ENCODE peak calls at places on chromosomes 5 and 9, in five cellular contexts. One of them, this sample, is unnamed.
A peak's percentile ranks its signal among the peaks of the same experiment; 100 is the strongest.

GRCh38 chr5:108409781-108410180 is 27.9 kb upstream of the FBXL17 start:
- DNase-seq in sigmoid colon: no peak
- DNase-seq in upper lobe of right lung: no peak
- DNase-seq in substantia nigra: no peak
- DNase-seq in right cardiac atrium: no peak
- DNase-seq in this sample: no peak

GRCh38 chr5:150148408-150148927 is 7.2 kb downstream of the PDGFRB start:
- DNase-seq in sigmoid colon: no peak
- DNase-seq in upper lobe of right lung: no peak
- DNase-seq in substantia nigra: peak; percentile 47
- DNase-seq in right cardiac atrium: no peak
- DNase-seq in this sample: no peak

GRCh38 chr9:87567566-87567965 is 69.9 kb downstream of the DAPK1 start:
- DNase-seq in sigmoid colon: no peak
- DNase-seq in upper lobe of right lung: no peak
- DNase-seq in substantia nigra: peak; percentile 2
- DNase-seq in right cardiac atrium: peak; percentile 68
- DNase-seq in this sample: no peak

GRCh38 chr5:15601274-15601673 is 101.3 kb downstream of the FBXL7 start:
- DNase-seq in sigmoid colon: no peak
- DNase-seq in upper lobe of right lung: no peak
- DNase-seq in substantia nigra: no peak
- DNase-seq in right cardiac atrium: no peak
- DNase-seq in this sample: no peak

GRCh38 chr5:7668627-7669026 is 182.3 kb downstream of the CFAP90 start:
- DNase-seq in sigmoid colon: no peak
- DNase-seq in upper lobe of right lung: no peak
- DNase-seq in substantia nigra: no peak
- DNase-seq in right cardiac atrium: no peak
- DNase-seq in this sample: no peak

GRCh38 chr9:71783120-71783523 is 14.8 kb upstream of the CEMIP2 start:
- DNase-seq in sigmoid colon: no peak
- DNase-seq in upper lobe of right lung: peak; percentile 69
- DNase-seq in substantia nigra: peak; percentile 24
- DNase-seq in right cardiac atrium: peak; percentile 55
- DNase-seq in this sample: peak; percentile 79

GRCh38 chr5:4862500-4862899 is 277.6 kb upstream of the ADAMTS16 start:
- DNase-seq in sigmoid colon: no peak
- DNase-seq in upper lobe of right lung: no peak
- DNase-seq in substantia nigra: no peak
- DNase-seq in right cardiac atrium: no peak
- DNase-seq in this sample: no peak

GRCh38 chr9:91001146-91001611 is 199.6 kb downstream of the SYK start:
- DNase-seq in sigmoid colon: no peak
- DNase-seq in upper lobe of right lung: no peak
- DNase-seq in substantia nigra: peak; percentile 53
- DNase-seq in right cardiac atrium: no peak
- DNase-seq in this sample: peak; percentile 98

GRCh38 chr9:92638621-92639101 is 31.3 kb downstream of the IPPK start:
- DNase-seq in sigmoid colon: peak; percentile 60
- DNase-seq in upper lobe of right lung: no peak
- DNase-seq in substantia nigra: no peak
- DNase-seq in right cardiac atrium: no peak
- DNase-seq in this sample: no peak

GRCh38 chr9:132858756-132859155 is 19.3 kb downstream of the AK8 start:
- DNase-seq in sigmoid colon: peak; percentile 74
- DNase-seq in upper lobe of right lung: no peak
- DNase-seq in substantia nigra: peak; percentile 15
- DNase-seq in right cardiac atrium: no peak
- DNase-seq in this sample: no peak

GRCh38 chr5:53151713-53152458 is 42.3 kb upstream of the MOCS2 start:
- DNase-seq in sigmoid colon: no peak
- DNase-seq in upper lobe of right lung: no peak
- DNase-seq in substantia nigra: peak; percentile 1
- DNase-seq in right cardiac atrium: peak; percentile 44
- DNase-seq in this sample: peak; percentile 6

GRCh38 chr5:125160787-125161502 is 414.5 kb upstream of the ZNF608 start:
- DNase-seq in sigmoid colon: no peak
- DNase-seq in upper lobe of right lung: no peak
- DNase-seq in substantia nigra: no peak
- DNase-seq in right cardiac atrium: peak; percentile 39
- DNase-seq in this sample: no peak

GRCh38 chr5:158589939-158590338 is 509.8 kb downstream of the EBF1 start:
- DNase-seq in sigmoid colon: no peak
- DNase-seq in upper lobe of right lung: no peak
- DNase-seq in substantia nigra: no peak
- DNase-seq in right cardiac atrium: no peak
- DNase-seq in this sample: no peak

GRCh38 chr9:90546200-90546599 is 96.4 kb downstream of the DIRAS2 start:
- DNase-seq in sigmoid colon: no peak
- DNase-seq in upper lobe of right lung: no peak
- DNase-seq in substantia nigra: peak; percentile 65
- DNase-seq in right cardiac atrium: no peak
- DNase-seq in this sample: peak; percentile 44

GRCh38 chr5:126513703-126514102 is 81.3 kb downstream of the ALDH7A1 start:
- DNase-seq in sigmoid colon: no peak
- DNase-seq in upper lobe of right lung: no peak
- DNase-seq in substantia nigra: no peak
- DNase-seq in right cardiac atrium: no peak
- DNase-seq in this sample: no peak

GRCh38 chr5:73213566-73213998 is 40.6 kb downstream of the TMEM174 start:
- DNase-seq in sigmoid colon: no peak
- DNase-seq in upper lobe of right lung: no peak
- DNase-seq in substantia nigra: no peak
- DNase-seq in right cardiac atrium: no peak
- DNase-seq in this sample: no peak

GRCh38 chr5:10478436-10478835 is 36.8 kb downstream of the ROPN1L start:
- DNase-seq in sigmoid colon: no peak
- DNase-seq in upper lobe of right lung: no peak
- DNase-seq in substantia nigra: no peak
- DNase-seq in right cardiac atrium: peak; percentile 30
- DNase-seq in this sample: no peak

GRCh38 chr5:66324357-66324756 is 180.3 kb downstream of the SREK1 start:
- DNase-seq in sigmoid colon: no peak
- DNase-seq in upper lobe of right lung: no peak
- DNase-seq in substantia nigra: peak; percentile 5
- DNase-seq in right cardiac atrium: peak; percentile 64
- DNase-seq in this sample: no peak

GRCh38 chr5:145979270-145980223 is 43.2 kb downstream of the SH3RF2 start:
- DNase-seq in sigmoid colon: no peak
- DNase-seq in upper lobe of right lung: no peak
- DNase-seq in substantia nigra: no peak
- DNase-seq in right cardiac atrium: no peak
- DNase-seq in this sample: no peak

GRCh38 chr9:121990600-121991304 is 102.4 kb downstream of the TTLL11 start:
- DNase-seq in sigmoid colon: no peak
- DNase-seq in upper lobe of right lung: no peak
- DNase-seq in substantia nigra: no peak
- DNase-seq in right cardiac atrium: no peak
- DNase-seq in this sample: no peak

GRCh38 chr9:76027426-76027825 is 137.0 kb downstream of the PCSK5 start:
- DNase-seq in sigmoid colon: no peak
- DNase-seq in upper lobe of right lung: no peak
- DNase-seq in substantia nigra: no peak
- DNase-seq in right cardiac atrium: no peak
- DNase-seq in this sample: no peak

GRCh38 chr5:123807177-123807900 is 295.4 kb downstream of the CSNK1G3 start:
- DNase-seq in sigmoid colon: no peak
- DNase-seq in upper lobe of right lung: no peak
- DNase-seq in substantia nigra: no peak
- DNase-seq in right cardiac atrium: peak; percentile 30
- DNase-seq in this sample: no peak

GRCh38 chr5:151619812-151620462 is 28.8 kb upstream of the FAT2 start:
- DNase-seq in sigmoid colon: no peak
- DNase-seq in upper lobe of right lung: no peak
- DNase-seq in substantia nigra: no peak
- DNase-seq in right cardiac atrium: no peak
- DNase-seq in this sample: peak; percentile 93
- H3K27ac ChIP-seq in sigmoid colon: no peak overlapping the region
- H3K27ac ChIP-seq in upper lobe of right lung: no peak overlapping the region
- H3K27ac ChIP-seq in substantia nigra: no peak overlapping the region
- H3K27ac ChIP-seq in right cardiac atrium: no peak overlapping the region
- H3K27ac ChIP-seq in this sample: peak overlapping the region; percentile 87

GRCh38 chr9:95437559-95437958 is 79.2 kb downstream of the PTCH1 start:
- DNase-seq in sigmoid colon: no peak
- DNase-seq in upper lobe of right lung: no peak
- DNase-seq in substantia nigra: no peak
- DNase-seq in right cardiac atrium: no peak
- DNase-seq in this sample: no peak

GRCh38 chr9:95438958-95439357 is 77.8 kb downstream of the PTCH1 start:
- DNase-seq in sigmoid colon: no peak
- DNase-seq in upper lobe of right lung: no peak
- DNase-seq in substantia nigra: no peak
- DNase-seq in right cardiac atrium: no peak
- DNase-seq in this sample: no peak

GRCh38 chr9:95443301-95443700 is 73.5 kb downstream of the PTCH1 start:
- DNase-seq in sigmoid colon: no peak
- DNase-seq in upper lobe of right lung: no peak
- DNase-seq in substantia nigra: no peak
- DNase-seq in right cardiac atrium: no peak
- DNase-seq in this sample: no peak

GRCh38 chr9:95441081-95441480 is 75.7 kb downstream of the PTCH1 start:
- DNase-seq in sigmoid colon: no peak
- DNase-seq in upper lobe of right lung: no peak
- DNase-seq in substantia nigra: no peak
- DNase-seq in right cardiac atrium: no peak
- DNase-seq in this sample: no peak

GRCh38 chr9:95440447-95440846 is 76.3 kb downstream of the PTCH1 start:
- DNase-seq in sigmoid colon: no peak
- DNase-seq in upper lobe of right lung: no peak
- DNase-seq in substantia nigra: no peak
- DNase-seq in right cardiac atrium: no peak
- DNase-seq in this sample: no peak
- H3K27ac ChIP-seq in sigmoid colon: no peak overlapping the region
- H3K27ac ChIP-seq in upper lobe of right lung: no peak overlapping the region
- H3K27ac ChIP-seq in substantia nigra: no peak overlapping the region
- H3K27ac ChIP-seq in right cardiac atrium: no peak overlapping the region
- H3K27ac ChIP-seq in this sample: no peak overlapping the region

GRCh38 chr9:137428311-137428630 is 5.1 kb downstream of the NOXA1 start:
- DNase-seq in sigmoid colon: no peak
- DNase-seq in upper lobe of right lung: peak; percentile 58
- DNase-seq in substantia nigra: no peak
- DNase-seq in right cardiac atrium: peak; percentile 30
- DNase-seq in this sample: no peak

GRCh38 chr9:137428841-137429545 is 5.8 kb downstream of the NOXA1 start:
- DNase-seq in sigmoid colon: no peak
- DNase-seq in upper lobe of right lung: peak; percentile 63
- DNase-seq in substantia nigra: peak; percentile 74
- DNase-seq in right cardiac atrium: peak; percentile 60
- DNase-seq in this sample: no peak

GRCh38 chr9:137429546-137429890 is 6.3 kb downstream of the NOXA1 start:
- DNase-seq in sigmoid colon: no peak
- DNase-seq in upper lobe of right lung: no peak
- DNase-seq in substantia nigra: no peak
- DNase-seq in right cardiac atrium: peak; percentile 46
- DNase-seq in this sample: no peak

GRCh38 chr9:137426018-137426681 is 3.0 kb downstream of the NOXA1 start:
- DNase-seq in sigmoid colon: no peak
- DNase-seq in upper lobe of right lung: peak; percentile 56
- DNase-seq in substantia nigra: no peak
- DNase-seq in right cardiac atrium: peak; percentile 49
- DNase-seq in this sample: no peak

DNA sequence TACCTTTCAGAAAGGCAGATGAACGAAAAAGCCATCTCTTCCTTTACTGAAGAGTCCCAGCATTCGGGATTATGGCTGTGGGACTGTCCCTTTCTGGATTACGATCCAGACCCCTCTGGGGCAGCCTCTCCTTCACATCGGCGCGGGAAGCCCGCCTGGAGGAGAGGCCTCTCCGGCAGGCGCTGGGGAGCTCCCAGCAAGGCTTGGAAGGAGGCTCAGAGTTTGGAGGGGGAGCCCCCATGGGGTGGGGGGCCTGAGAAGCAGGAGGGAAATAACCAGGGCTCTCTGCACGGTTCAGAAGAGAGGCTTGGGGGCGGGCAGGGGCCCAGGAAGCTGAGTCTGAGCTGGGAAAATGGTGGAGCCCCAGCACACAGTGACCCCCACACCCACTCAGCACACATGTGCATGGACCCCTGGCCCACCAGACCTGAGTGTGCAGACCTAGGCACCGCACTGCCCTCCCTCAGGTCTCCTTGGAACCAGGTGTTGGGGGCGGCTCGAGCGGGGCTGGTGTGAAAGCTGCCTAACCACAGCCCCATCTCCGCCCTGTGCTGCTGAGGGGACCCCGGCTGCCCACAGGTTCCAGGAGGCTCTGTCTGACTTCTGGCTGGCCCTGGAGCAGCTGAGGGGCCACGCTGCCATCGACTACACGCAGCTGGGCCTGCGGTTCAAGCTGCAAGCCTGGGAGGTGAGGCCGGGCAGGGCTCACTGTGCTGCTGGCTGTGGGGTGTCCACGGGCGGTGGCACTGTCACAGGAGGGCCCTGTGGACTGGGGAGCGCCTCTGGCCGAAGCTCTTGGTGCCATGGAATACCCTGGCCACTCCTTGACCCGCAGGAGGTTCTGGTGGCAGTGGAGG is 4.5 kb downstream of the NOXA1 start:
- DNase-seq in sigmoid colon: no peak
- DNase-seq in upper lobe of right lung: peak; percentile 58
- DNase-seq in substantia nigra: no peak
- DNase-seq in right cardiac atrium: peak; percentile 29
- DNase-seq in this sample: no peak
- H3K27ac ChIP-seq in sigmoid colon: no peak overlapping the region
- H3K27ac ChIP-seq in upper lobe of right lung: no peak overlapping the region
- H3K27ac ChIP-seq in substantia nigra: no peak overlapping the region
- H3K27ac ChIP-seq in right cardiac atrium: no peak overlapping the region
- H3K27ac ChIP-seq in this sample: no peak overlapping the region

GRCh38 chr9:38382141-38382540 is 10.4 kb upstream of the ALDH1B1 start:
- DNase-seq in sigmoid colon: peak; percentile 25
- DNase-seq in upper lobe of right lung: no peak
- DNase-seq in substantia nigra: no peak
- DNase-seq in right cardiac atrium: no peak
- DNase-seq in this sample: no peak
- H3K27ac ChIP-seq in sigmoid colon: peak overlapping the region; percentile 64
- H3K27ac ChIP-seq in upper lobe of right lung: no peak overlapping the region
- H3K27ac ChIP-seq in substantia nigra: no peak overlapping the region
- H3K27ac ChIP-seq in right cardiac atrium: no peak overlapping the region
- H3K27ac ChIP-seq in this sample: no peak overlapping the region

GRCh38 chr5:56064984-56065383 is 70.2 kb upstream of the IL6ST start:
- DNase-seq in sigmoid colon: no peak
- DNase-seq in upper lobe of right lung: no peak
- DNase-seq in substantia nigra: no peak
- DNase-seq in right cardiac atrium: no peak
- DNase-seq in this sample: no peak
- H3K27ac ChIP-seq in sigmoid colon: no peak overlapping the region
- H3K27ac ChIP-seq in upper lobe of right lung: no peak overlapping the region
- H3K27ac ChIP-seq in substantia nigra: no peak overlapping the region
- H3K27ac ChIP-seq in right cardiac atrium: no peak overlapping the region
- H3K27ac ChIP-seq in this sample: no peak overlapping the region

This sample was measured in epithelial cell of prostate.